ENCODE peak calls at places on chromosomes 16 and 17, in seven cellular contexts. One of them, this sample, is unnamed.

GRCh38 chr16:21524068-21524751 is 75.2 kb upstream of the METTL9 start:
- DNase-seq in BE2C: no peak
- DNase-seq in right atrium auricular region: no peak
- DNase-seq in AG04449: no peak
- DNase-seq in body of pancreas: no peak
- DNase-seq in HFF-Myc: no peak
- DNase-seq in lower leg skin: no peak
- DNase-seq in this sample: no peak

GRCh38 chr16:73713301-73713700 is 583.3 kb upstream of the PSMD7 start:
- DNase-seq in body of pancreas: no peak
- DNase-seq in HFF-Myc: no peak
- DNase-seq in right atrium auricular region: no peak
- DNase-seq in lower leg skin: no peak
- DNase-seq in AG04449: no peak
- DNase-seq in BE2C: no peak
- DNase-seq in this sample: no peak

GRCh38 chr16:53775821-53776431 is 72.0 kb downstream of the FTO start:
- DNase-seq in body of pancreas: peak
- DNase-seq in HFF-Myc: peak
- DNase-seq in AG04449: peak
- DNase-seq in lower leg skin: peak
- DNase-seq in right atrium auricular region: no peak
- DNase-seq in BE2C: no peak
- DNase-seq in this sample: peak

GRCh38 chr17:32960815-32961214 is 30.8 kb upstream of the SPACA3 start:
- DNase-seq in AG04449: no peak
- DNase-seq in lower leg skin: no peak
- DNase-seq in body of pancreas: no peak
- DNase-seq in right atrium auricular region: no peak
- DNase-seq in HFF-Myc: peak
- DNase-seq in BE2C: no peak
- DNase-seq in this sample: no peak

GRCh38 chr16:67364610-67365256 is 28.6 kb downstream of the TPPP3 start:
- DNase-seq in AG04449: no peak
- DNase-seq in HFF-Myc: no peak
- DNase-seq in right atrium auricular region: no peak
- DNase-seq in body of pancreas: no peak
- DNase-seq in BE2C: no peak
- DNase-seq in lower leg skin: no peak
- DNase-seq in this sample: no peak

GRCh38 chr16:31888735-31889134 is 15.1 kb downstream of the ZNF267 start:
- DNase-seq in right atrium auricular region: no peak
- DNase-seq in AG04449: no peak
- DNase-seq in lower leg skin: no peak
- DNase-seq in body of pancreas: no peak
- DNase-seq in BE2C: no peak
- DNase-seq in HFF-Myc: no peak
- DNase-seq in this sample: no peak

GRCh38 chr17:35214631-35215273 is 20.6 kb upstream of the SLC35G3 start:
- DNase-seq in AG04449: no peak
- DNase-seq in lower leg skin: no peak
- DNase-seq in right atrium auricular region: no peak
- DNase-seq in body of pancreas: no peak
- DNase-seq in HFF-Myc: no peak
- DNase-seq in BE2C: no peak
- DNase-seq in this sample: no peak

GRCh38 chr17:39653662-39654331 is 11.4 kb upstream of the TCAP start:
- DNase-seq in right atrium auricular region: no peak
- DNase-seq in AG04449: no peak
- DNase-seq in lower leg skin: no peak
- DNase-seq in BE2C: peak
- DNase-seq in HFF-Myc: no peak
- DNase-seq in body of pancreas: peak
- DNase-seq in this sample: no peak

GRCh38 chr16:88406096-88407041 is 23.6 kb downstream of the ZNF469 start:
- DNase-seq in body of pancreas: no peak
- DNase-seq in HFF-Myc: no peak
- DNase-seq in AG04449: no peak
- DNase-seq in BE2C: no peak
- DNase-seq in lower leg skin: no peak
- DNase-seq in right atrium auricular region: no peak
- DNase-seq in this sample: no peak

GRCh38 chr17:79363552-79364275 is 247.1 kb downstream of the RBFOX3 start:
- DNase-seq in AG04449: no peak
- DNase-seq in right atrium auricular region: no peak
- DNase-seq in BE2C: no peak
- DNase-seq in lower leg skin: no peak
- DNase-seq in HFF-Myc: no peak
- DNase-seq in body of pancreas: no peak
- DNase-seq in this sample: no peak

GRCh38 chr17:29163563-29163962 is 16.6 kb downstream of the MYO18A start:
- DNase-seq in AG04449: no peak
- DNase-seq in lower leg skin: no peak
- DNase-seq in HFF-Myc: no peak
- DNase-seq in right atrium auricular region: no peak
- DNase-seq in BE2C: no peak
- DNase-seq in body of pancreas: no peak
- DNase-seq in this sample: no peak

GRCh38 chr16:62256406-62256805 is 220.2 kb upstream of the CDH8 start:
- DNase-seq in right atrium auricular region: no peak
- DNase-seq in BE2C: no peak
- DNase-seq in AG04449: no peak
- DNase-seq in body of pancreas: no peak
- DNase-seq in HFF-Myc: no peak
- DNase-seq in lower leg skin: no peak
- DNase-seq in this sample: no peak

GRCh38 chr16:29915590-29916247 is 10.3 kb downstream of the KCTD13 start:
- DNase-seq in lower leg skin: no peak
- DNase-seq in right atrium auricular region: no peak
- DNase-seq in AG04449: no peak
- DNase-seq in HFF-Myc: no peak
- DNase-seq in body of pancreas: no peak
- DNase-seq in BE2C: no peak
- DNase-seq in this sample: peak

GRCh38 chr17:68344701-68345136 is 53.4 kb downstream of the ARSG start:
- DNase-seq in HFF-Myc: no peak
- DNase-seq in lower leg skin: no peak
- DNase-seq in right atrium auricular region: no peak
- DNase-seq in BE2C: no peak
- DNase-seq in body of pancreas: no peak
- DNase-seq in AG04449: no peak
- DNase-seq in this sample: no peak

GRCh38 chr17:77677210-77677609 is 281.3 kb upstream of the TNRC6C start:
- DNase-seq in lower leg skin: no peak
- DNase-seq in BE2C: no peak
- DNase-seq in right atrium auricular region: no peak
- DNase-seq in body of pancreas: no peak
- DNase-seq in HFF-Myc: peak
- DNase-seq in AG04449: no peak
- DNase-seq in this sample: no peak

GRCh38 chr17:78168906-78169793 is 769 bp downstream of the SYNGR2 start:
- DNase-seq in HFF-Myc: no peak
- DNase-seq in body of pancreas: peak
- DNase-seq in lower leg skin: no peak
- DNase-seq in AG04449: no peak
- DNase-seq in BE2C: peak
- DNase-seq in right atrium auricular region: no peak
- DNase-seq in this sample: no peak

GRCh38 chr16:25692734-25693508 is 1.2 kb downstream of the HS3ST4 start:
- DNase-seq in body of pancreas: no peak
- DNase-seq in lower leg skin: no peak
- DNase-seq in AG04449: no peak
- DNase-seq in right atrium auricular region: no peak
- DNase-seq in BE2C: no peak
- DNase-seq in HFF-Myc: no peak
- DNase-seq in this sample: no peak

GRCh38 chr16:85537795-85538401 is 75.2 kb upstream of the GSE1 start:
- DNase-seq in HFF-Myc: no peak
- DNase-seq in lower leg skin: no peak
- DNase-seq in AG04449: no peak
- DNase-seq in right atrium auricular region: no peak
- DNase-seq in body of pancreas: no peak
- DNase-seq in BE2C: no peak
- DNase-seq in this sample: no peak

GRCh38 chr17:41917957-41918391 is 777 bp downstream of the ACLY start:
- DNase-seq in BE2C: peak
- DNase-seq in lower leg skin: peak
- DNase-seq in body of pancreas: peak
- DNase-seq in right atrium auricular region: peak
- DNase-seq in HFF-Myc: no peak
- DNase-seq in AG04449: no peak
- DNase-seq in this sample: no peak

GRCh38 chr16:30761427-30761927 is 385 bp downstream of the CFAP119 start:
- DNase-seq in HFF-Myc: no peak
- DNase-seq in right atrium auricular region: no peak
- DNase-seq in body of pancreas: peak
- DNase-seq in BE2C: peak
- DNase-seq in lower leg skin: no peak
- DNase-seq in AG04449: no peak
- DNase-seq in this sample: no peak

DNA sequence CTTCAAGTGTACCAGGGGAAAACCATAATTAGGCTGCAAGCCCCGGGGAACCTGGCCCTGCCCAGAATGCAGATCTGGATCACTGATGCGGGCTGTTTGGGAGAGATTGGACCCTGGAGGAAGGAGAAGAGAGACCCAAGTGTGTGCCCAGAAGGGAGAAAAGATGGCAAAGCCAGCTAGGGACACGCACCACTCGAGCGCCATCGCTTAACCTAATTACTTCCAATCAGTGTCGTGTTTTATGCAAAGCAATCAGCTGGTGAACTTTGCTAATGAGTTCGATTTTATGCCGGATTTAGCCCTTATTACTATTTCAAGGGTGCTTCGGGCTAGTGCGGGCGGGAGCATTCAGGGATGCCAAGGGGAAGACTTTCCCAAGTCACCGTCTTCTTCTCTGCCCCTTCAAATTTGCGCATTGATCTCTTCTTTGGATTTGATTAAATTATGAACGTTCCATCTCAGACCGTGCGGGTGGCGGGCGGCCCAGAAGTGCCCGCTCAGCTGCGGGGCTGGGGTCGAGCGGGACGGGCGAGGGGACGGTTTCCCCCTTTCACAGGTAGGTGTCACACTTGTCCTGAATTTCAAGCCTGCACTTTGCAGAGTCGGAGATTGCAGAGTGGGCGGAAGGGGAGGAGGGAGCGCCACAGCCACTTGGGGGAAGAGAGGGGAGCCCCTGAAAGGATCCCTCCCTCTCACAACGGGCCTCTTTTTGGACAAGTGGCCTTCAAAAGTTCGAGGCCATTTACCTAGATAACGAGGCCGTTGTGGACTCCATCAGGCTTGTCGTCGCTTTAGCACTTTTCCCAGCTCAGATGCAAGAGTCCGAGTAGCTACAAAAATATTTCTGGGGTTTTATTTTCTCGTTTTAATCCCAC is 4.1 kb downstream of the IRX5 start:
- DNase-seq in AG04449: no peak
- DNase-seq in lower leg skin: peak
- DNase-seq in body of pancreas: no peak
- DNase-seq in HFF-Myc: no peak
- DNase-seq in right atrium auricular region: no peak
- DNase-seq in BE2C: no peak
- DNase-seq in this sample: no peak
- TF ChIP-seq CTCF in AG04449: peak
- TF ChIP-seq CTCF in lower leg skin: no peak
- TF ChIP-seq CTCF in body of pancreas: no peak
- TF ChIP-seq CTCF in HFF-Myc: no peak
- TF ChIP-seq CTCF in right atrium auricular region: no peak
- TF ChIP-seq CTCF in BE2C: peak
- TF ChIP-seq CTCF in this sample: peak

GRCh38 chr17:74464730-74465377 is 1.6 kb upstream of the CD300A start:
- DNase-seq in right atrium auricular region: no peak
- DNase-seq in body of pancreas: no peak
- DNase-seq in AG04449: no peak
- DNase-seq in HFF-Myc: no peak
- DNase-seq in BE2C: no peak
- DNase-seq in lower leg skin: no peak
- DNase-seq in this sample: no peak

GRCh38 chr17:74467221-74467951 is 952 bp downstream of the CD300A start:
- DNase-seq in BE2C: no peak
- DNase-seq in right atrium auricular region: no peak
- DNase-seq in body of pancreas: no peak
- DNase-seq in lower leg skin: no peak
- DNase-seq in HFF-Myc: no peak
- DNase-seq in AG04449: no peak
- DNase-seq in this sample: no peak

GRCh38 chr17:74465378-74466110 is 890 bp upstream of the CD300A start:
- DNase-seq in lower leg skin: no peak
- DNase-seq in right atrium auricular region: no peak
- DNase-seq in body of pancreas: no peak
- DNase-seq in HFF-Myc: no peak
- DNase-seq in BE2C: no peak
- DNase-seq in AG04449: no peak
- DNase-seq in this sample: no peak

GRCh38 chr17:74466111-74466784 is at the start of gene CD300A:
- DNase-seq in right atrium auricular region: no peak
- DNase-seq in BE2C: no peak
- DNase-seq in lower leg skin: peak
- DNase-seq in body of pancreas: no peak
- DNase-seq in AG04449: no peak
- DNase-seq in HFF-Myc: no peak
- DNase-seq in this sample: no peak

DNA sequence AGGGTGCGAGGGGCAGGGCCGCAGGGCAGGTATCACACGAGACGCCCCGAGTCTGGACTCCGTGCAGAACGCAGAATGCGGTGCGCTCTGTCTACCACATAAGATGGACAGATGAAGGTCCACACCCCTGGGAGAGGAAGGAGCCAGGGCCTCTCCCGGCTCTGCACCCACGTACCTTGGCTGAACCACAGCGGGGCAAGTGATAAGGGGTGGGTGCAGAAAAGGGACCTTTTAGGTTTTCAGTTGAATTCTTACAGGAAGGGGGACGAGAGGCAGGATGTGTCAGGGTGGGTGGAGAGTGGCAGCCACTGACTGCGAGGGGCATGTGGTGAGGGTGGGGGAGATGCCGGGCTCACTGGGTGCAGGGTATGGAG is 338 bp downstream of the CD300A start:
- DNase-seq in AG04449: no peak
- DNase-seq in HFF-Myc: no peak
- DNase-seq in BE2C: no peak
- DNase-seq in right atrium auricular region: no peak
- DNase-seq in lower leg skin: no peak
- DNase-seq in body of pancreas: no peak
- DNase-seq in this sample: no peak
- H3K4me3 ChIP-seq in AG04449: no peak
- H3K4me3 ChIP-seq in HFF-Myc: no peak
- H3K4me3 ChIP-seq in BE2C: no peak
- H3K4me3 ChIP-seq in right atrium auricular region: peak
- H3K4me3 ChIP-seq in lower leg skin: no peak
- H3K4me3 ChIP-seq in body of pancreas: no peak
- H3K4me3 ChIP-seq in this sample: no peak

GRCh38 chr17:66426397-66427033 is 124.1 kb downstream of the PRKCA start:
- DNase-seq in AG04449: no peak
- DNase-seq in HFF-Myc: no peak
- DNase-seq in body of pancreas: peak
- DNase-seq in right atrium auricular region: no peak
- DNase-seq in lower leg skin: no peak
- DNase-seq in BE2C: no peak
- DNase-seq in this sample: no peak
- TF ChIP-seq CTCF in AG04449: peak
- TF ChIP-seq CTCF in HFF-Myc: peak
- TF ChIP-seq CTCF in body of pancreas: no peak
- TF ChIP-seq CTCF in right atrium auricular region: no peak
- TF ChIP-seq CTCF in lower leg skin: no peak
- TF ChIP-seq CTCF in BE2C: peak
- TF ChIP-seq CTCF in this sample: peak

GRCh38 chr16:1680361-1680760 is 2.3 kb downstream of the JPT2 start:
- DNase-seq in body of pancreas: no peak
- DNase-seq in BE2C: no peak
- DNase-seq in AG04449: no peak
- DNase-seq in lower leg skin: no peak
- DNase-seq in HFF-Myc: no peak
- DNase-seq in right atrium auricular region: no peak
- DNase-seq in this sample: no peak
- H3K4me3 ChIP-seq in body of pancreas: no peak
- H3K4me3 ChIP-seq in BE2C: no peak
- H3K4me3 ChIP-seq in AG04449: no peak
- H3K4me3 ChIP-seq in lower leg skin: no peak
- H3K4me3 ChIP-seq in HFF-Myc: no peak
- H3K4me3 ChIP-seq in right atrium auricular region: no peak
- H3K4me3 ChIP-seq in this sample: peak